ENCODE peak calls at places on chromosomes 1 and 21, in ten cellular contexts. O, H, A, P, B, S, F, D, V and N are unnamed samples.

GRCh38 chr1:93448983-93449805 is 1.3 kb downstream of the FNBP1L start:
- DNase-seq in O (peak), H (no peak), A (no peak), P (no peak), B (peak), S (peak), F (peak), D (peak), V (peak), N (peak)

GRCh38 chr1:193320281-193320680 is 133.9 kb upstream of the B3GALT2 start:
- DNase-seq in O (no peak), H (no peak), A (no peak), P (no peak), B (no peak), S (no peak), F (no peak), D (no peak), V (no peak), N (no peak)

GRCh38 chr1:221723918-221724263 is 18.0 kb downstream of the DUSP10 start:
- DNase-seq in O (no peak), H (no peak), A (no peak), P (no peak), B (no peak), S (no peak), F (no peak), D (no peak), V (no peak), N (no peak)

GRCh38 chr1:11531314-11531870 is 52.4 kb downstream of the DISP3 start:
- DNase-seq in O (peak), H (no peak), A (no peak), P (no peak), B (no peak), S (no peak), F (no peak), D (no peak), V (no peak), N (no peak)

GRCh38 chr1:39110882-39111281 is 84.7 kb downstream of the NDUFS5 start:
- DNase-seq in O (no peak), H (no peak), A (no peak), P (no peak), B (peak), S (peak), F (no peak), D (no peak), V (peak), N (no peak)

GRCh38 chr21:42381347-42381984 is 14.4 kb downstream of the TMPRSS3 start:
- DNase-seq in O (peak), H (no peak), A (no peak), P (no peak), B (peak), S (peak), F (peak), D (peak), V (peak), N (no peak)

GRCh38 chr1:6544831-6545230 is 9.5 kb downstream of the NOL9 start:
- DNase-seq in O (no peak), H (no peak), A (no peak), P (no peak), B (peak), S (peak), F (no peak), D (no peak), V (no peak), N (no peak)

GRCh38 chr1:7583291-7584096 is 187.6 kb upstream of the VAMP3 start:
- DNase-seq in O (no peak), H (no peak), A (no peak), P (no peak), B (no peak), S (no peak), F (no peak), D (no peak), V (no peak), N (peak)

GRCh38 chr1:151710187-151710586 is 6.4 kb downstream of the CELF3 start:
- DNase-seq in O (no peak), H (no peak), A (peak), P (no peak), B (peak), S (peak), F (peak), D (no peak), V (peak), N (peak)

GRCh38 chr1:10033359-10033845 is 644 bp downstream of the UBE4B start:
- DNase-seq in O (no peak), H (no peak), A (no peak), P (no peak), B (peak), S (peak), F (peak), D (no peak), V (peak), N (peak)

GRCh38 chr1:211634931-211635330 is 40.5 kb downstream of the NEK2 start:
- DNase-seq in O (no peak), H (no peak), A (no peak), P (no peak), B (no peak), S (no peak), F (no peak), D (no peak), V (no peak), N (no peak)

GRCh38 chr1:54575605-54576004 is 27.6 kb downstream of the ACOT11 start:
- DNase-seq in O (no peak), H (no peak), A (no peak), P (no peak), B (no peak), S (no peak), F (no peak), D (no peak), V (no peak), N (no peak)

GRCh38 chr1:151839457-151840409 is at the start of gene C2CD4D:
- DNase-seq in O (peak), H (peak), A (no peak), P (no peak), B (peak), S (no peak), F (peak), D (peak), V (peak), N (peak)

GRCh38 chr1:243735457-243735856 is 114.6 kb downstream of the AKT3 start:
- DNase-seq in O (no peak), H (no peak), A (no peak), P (no peak), B (no peak), S (no peak), F (no peak), D (no peak), V (no peak), N (no peak)

GRCh38 chr1:9705337-9706098 is 54.0 kb downstream of the PIK3CD start:
- DNase-seq in O (no peak), H (no peak), A (no peak), P (no peak), B (peak), S (peak), F (no peak), D (no peak), V (no peak), N (no peak)

GRCh38 chr1:64691631-64692030 is 53.2 kb upstream of the RAVER2 start:
- DNase-seq in O (no peak), H (no peak), A (no peak), P (no peak), B (peak), S (peak), F (no peak), D (no peak), V (peak), N (no peak)

GRCh38 chr1:232878141-232878540 is 72.3 kb upstream of the NTPCR start:
- DNase-seq in O (no peak), H (no peak), A (no peak), P (no peak), B (no peak), S (no peak), F (no peak), D (no peak), V (no peak), N (peak)

GRCh38 chr1:246454655-246455054 is 52.4 kb downstream of the SMYD3 start:
- DNase-seq in O (no peak), H (no peak), A (no peak), P (no peak), B (no peak), S (no peak), F (no peak), D (no peak), V (no peak), N (no peak)

GRCh38 chr1:1355376-1355775 is 3.0 kb downstream of the MXRA8 start:
- DNase-seq in O (no peak), H (peak), A (no peak), P (no peak), B (peak), S (no peak), F (peak), D (peak), V (peak), N (peak)

GRCh38 chr1:205563927-205564441 is 59.5 kb downstream of the CDK18 start:
- DNase-seq in O (peak), H (no peak), A (no peak), P (no peak), B (no peak), S (no peak), F (no peak), D (peak), V (no peak), N (no peak)

GRCh38 chr1:17507916-17508315 is 31.6 kb upstream of the ARHGEF10L start:
- DNase-seq in O (no peak), H (no peak), A (no peak), P (no peak), B (no peak), S (no peak), F (no peak), D (no peak), V (no peak), N (no peak)

GRCh38 chr21:42262826-42263225 is 43.9 kb downstream of the ABCG1 start:
- DNase-seq in O (peak), H (no peak), A (no peak), P (no peak), B (peak), S (peak), F (no peak), D (peak), V (peak), N (no peak)

GRCh38 chr21:16330340-16331319 is 600.8 kb downstream of the USP25 start:
- DNase-seq in O (no peak), H (peak), A (peak), P (peak), B (peak), S (peak), F (no peak), D (no peak), V (peak), N (peak)

GRCh38 chr1:30373471-30374399 is 349.6 kb downstream of the MATN1 start:
- DNase-seq in O (no peak), H (no peak), A (no peak), P (no peak), B (no peak), S (no peak), F (no peak), D (peak), V (no peak), N (no peak)

GRCh38 chr1:191585095-191585494 is 573.2 kb upstream of the RGS18 start:
- DNase-seq in O (no peak), H (no peak), A (no peak), P (no peak), B (no peak), S (no peak), F (no peak), D (no peak), V (no peak), N (no peak)

GRCh38 chr1:54425152-54425584 is 19.0 kb upstream of the SSBP3 start:
- DNase-seq in O (no peak), H (no peak), A (no peak), P (no peak), B (peak), S (no peak), F (no peak), D (no peak), V (no peak), N (no peak)

GRCh38 chr1:57910782-57911181 is 486.9 kb upstream of the DAB1 start:
- DNase-seq in O (no peak), H (no peak), A (no peak), P (no peak), B (no peak), S (no peak), F (no peak), D (no peak), V (no peak), N (no peak)

GRCh38 chr1:8661185-8662110 is 156.0 kb downstream of the RERE start:
- DNase-seq in O (no peak), H (peak), A (peak), P (no peak), B (peak), S (peak), F (no peak), D (no peak), V (peak), N (no peak)

GRCh38 chr1:238176441-238176840 is 285.7 kb upstream of the ZP4 start:
- DNase-seq in O (no peak), H (peak), A (no peak), P (no peak), B (no peak), S (no peak), F (no peak), D (no peak), V (no peak), N (no peak)

GRCh38 chr1:93585059-93585966 is 96.3 kb downstream of the BCAR3 start:
- DNase-seq in O (peak), H (no peak), A (no peak), P (no peak), B (peak), S (peak), F (no peak), D (peak), V (peak), N (no peak)

GRCh38 chr1:77659879-77660593 is 22.4 kb downstream of the ZZZ3 start:
- DNase-seq in O (no peak), H (no peak), A (no peak), P (no peak), B (no peak), S (no peak), F (no peak), D (no peak), V (no peak), N (no peak)

GRCh38 chr1:153465728-153466625 is 5.5 kb upstream of the S100A7 start:
- DNase-seq in O (no peak), H (peak), A (peak), P (no peak), B (peak), S (peak), F (peak), D (peak), V (peak), N (peak)

GRCh38 chr1:44854985-44855384 is 11.9 kb upstream of the PTCH2 start:
- DNase-seq in O (no peak), H (no peak), A (no peak), P (no peak), B (no peak), S (no peak), F (no peak), D (no peak), V (no peak), N (no peak)

GRCh38 chr1:116832932-116833578 is 76.7 kb upstream of the PTGFRN start:
- DNase-seq in O (no peak), H (no peak), A (no peak), P (no peak), B (no peak), S (no peak), F (no peak), D (no peak), V (no peak), N (no peak)

GRCh38 chr1:207619833-207620572 is 24.9 kb upstream of the CR1L start:
- DNase-seq in O (no peak), H (peak), A (peak), P (no peak), B (peak), S (peak), F (peak), D (no peak), V (peak), N (peak)

GRCh38 chr1:227753999-227754764 is 18.9 kb downstream of the SNAP47 start:
- DNase-seq in O (no peak), H (no peak), A (no peak), P (no peak), B (peak), S (peak), F (no peak), D (no peak), V (no peak), N (no peak)

GRCh38 chr1:173507205-173507846 is 30.2 kb downstream of the PRDX6 start:
- DNase-seq in O (no peak), H (no peak), A (no peak), P (peak), B (peak), S (peak), F (no peak), D (no peak), V (peak), N (peak)

DNA sequence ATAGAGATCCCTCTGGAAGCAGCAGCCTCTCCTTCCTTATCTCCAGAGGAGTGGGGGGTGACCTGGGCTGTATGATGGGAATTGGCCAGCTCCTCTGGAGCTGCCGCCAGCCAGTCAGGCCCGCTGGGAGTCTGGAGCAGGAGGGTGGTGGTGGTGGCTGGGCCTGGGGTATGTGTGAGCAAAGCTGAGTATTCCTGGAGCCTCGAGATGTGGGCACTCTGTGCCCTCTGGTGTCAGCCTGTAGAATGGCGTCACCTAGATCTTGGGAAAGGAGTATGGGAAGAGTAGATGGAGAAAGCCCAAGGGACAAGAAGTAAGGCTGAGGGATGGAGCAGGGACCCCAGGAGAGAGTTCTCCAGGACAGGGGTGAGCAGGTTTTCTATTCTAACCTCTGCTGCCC is 16.0 kb downstream of the VANGL2 start:
- DNase-seq in O (no peak), H (peak), A (no peak), P (no peak), B (peak), S (peak), F (no peak), D (no peak), V (peak), N (no peak)
- TF ChIP-seq CTCF in O (no peak), H (peak), A (peak), P (peak), B (peak), S (peak), F (peak), D (no peak), V (peak), N (no peak)

GRCh38 chr1:215181518-215181917 is 99.0 kb downstream of the KCNK2 start:
- DNase-seq in O (no peak), H (no peak), A (no peak), P (no peak), B (peak), S (no peak), F (no peak), D (no peak), V (no peak), N (no peak)
- TF ChIP-seq CTCF in O (no peak), H (no peak), A (no peak), P (no peak), B (peak), S (no peak), F (no peak), D (no peak), V (no peak), N (no peak)

GRCh38 chr1:24586970-24587820 is 31.3 kb downstream of the NCMAP start:
- DNase-seq in O (peak), H (peak), A (peak), P (peak), B (peak), S (peak), F (no peak), D (peak), V (peak), N (peak)
- TF ChIP-seq CTCF in O (peak), H (peak), A (peak), P (peak), B (peak), S (peak), F (peak), D (peak), V (peak), N (peak)

GRCh38 chr1:248841702-248842395 is 3.8 kb downstream of the ZNF672 start:
- DNase-seq in O (no peak), H (no peak), A (no peak), P (no peak), B (peak), S (peak), F (peak), D (no peak), V (peak), N (peak)
- TF ChIP-seq CTCF in O (no peak), H (peak), A (peak), P (peak), B (peak), S (peak), F (peak), D (no peak), V (peak), N (peak)

DNA sequence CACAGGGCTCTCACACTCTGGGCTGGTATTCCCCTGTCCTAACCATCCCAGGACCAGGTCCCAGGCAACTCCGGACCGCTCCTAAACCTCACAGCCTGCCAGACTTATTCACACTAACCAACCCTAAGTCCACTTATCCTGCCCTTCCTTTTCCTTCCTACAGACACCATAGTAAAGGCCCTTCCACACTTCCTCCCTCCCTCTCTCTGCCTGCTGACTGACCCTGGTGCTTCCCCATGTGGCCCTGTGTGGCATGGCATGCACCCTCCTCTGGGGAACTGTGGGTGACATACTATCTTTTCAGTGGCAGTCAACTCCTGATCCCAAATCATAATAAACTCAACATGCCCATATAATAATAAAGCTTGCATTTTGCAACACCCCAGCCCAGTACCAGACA is 155.1 kb upstream of the DNAH14 start:
- DNase-seq in O (no peak), H (no peak), A (no peak), P (no peak), B (no peak), S (no peak), F (no peak), D (no peak), V (no peak), N (no peak)
- TF ChIP-seq CTCF in O (no peak), H (no peak), A (peak), P (no peak), B (no peak), S (peak), F (no peak), D (no peak), V (peak), N (peak)

GRCh38 chr1:65949230-65949626 is 156.5 kb downstream of the PDE4B start:
- DNase-seq in O (no peak), H (no peak), A (no peak), P (no peak), B (peak), S (no peak), F (no peak), D (peak), V (peak), N (no peak)

GRCh38 chr1:65946960-65947359 is 154.3 kb downstream of the PDE4B start:
- DNase-seq in O (no peak), H (no peak), A (no peak), P (no peak), B (no peak), S (no peak), F (no peak), D (no peak), V (no peak), N (no peak)

GRCh38 chr1:65949933-65950332 is 157.2 kb downstream of the PDE4B start:
- DNase-seq in O (no peak), H (no peak), A (no peak), P (no peak), B (no peak), S (no peak), F (no peak), D (no peak), V (no peak), N (no peak)

GRCh38 chr1:65946376-65946775 is 153.7 kb downstream of the PDE4B start:
- DNase-seq in O (no peak), H (no peak), A (no peak), P (no peak), B (no peak), S (no peak), F (no peak), D (no peak), V (no peak), N (no peak)

GRCh38 chr1:65948609-65949229 is 156.0 kb downstream of the PDE4B start:
- DNase-seq in O (no peak), H (no peak), A (peak), P (no peak), B (peak), S (peak), F (no peak), D (no peak), V (peak), N (no peak)
- TF ChIP-seq CTCF in O (no peak), H (no peak), A (peak), P (peak), B (peak), S (peak), F (no peak), D (no peak), V (peak), N (no peak)

DNA sequence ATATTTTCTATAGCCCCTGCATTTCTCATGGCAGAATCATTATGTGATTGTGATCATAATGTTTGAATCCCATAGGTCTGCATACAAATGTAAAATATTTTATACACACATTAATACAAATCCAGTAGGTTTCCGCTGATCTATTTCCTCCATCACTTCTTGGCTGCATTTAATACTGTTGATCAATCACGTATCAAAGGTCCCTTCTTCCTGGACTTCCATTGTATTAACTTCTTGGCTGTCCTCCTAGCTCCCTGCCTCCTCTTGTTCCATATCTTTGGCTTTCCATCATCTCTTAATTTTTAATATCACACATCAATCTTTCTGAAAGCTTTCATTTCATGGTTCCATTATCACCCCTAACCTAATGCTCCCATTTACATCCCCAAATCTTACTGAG is 97.6 kb downstream of the PROX1 start:
- DNase-seq in O (no peak), H (no peak), A (no peak), P (no peak), B (no peak), S (no peak), F (no peak), D (no peak), V (no peak), N (no peak)
- TF ChIP-seq CTCF in O (no peak), H (no peak), A (no peak), P (no peak), B (no peak), S (no peak), F (no peak), D (no peak), V (no peak), N (no peak)